ENCODE peak calls at places on chromosomes 1 and 21, in four cellular contexts. U is heart left ventricle; G is naive thymus-derived CD4-positive, alpha-beta T cell; W is body of pancreas. Q is an unnamed sample.

GRCh38 chr21:42532466-42533181 is 19.0 kb downstream of the SLC37A1 start:
- DNase-seq in U (peak; percentile 84), G (no peak), W (no peak), Q (peak; percentile 7)

GRCh38 chr1:23951646-23952095 is 8.0 kb upstream of the PNRC2 start:
- DNase-seq in U (no peak), G (no peak), W (no peak), Q (peak; percentile 92)

GRCh38 chr21:42627527-42628289 is 25.7 kb upstream of the PDE9A start:
- DNase-seq in U (peak; percentile 79), G (no peak), W (no peak), Q (no peak)

GRCh38 chr1:97144527-97144926 is 422.9 kb downstream of the PTBP2 start:
- DNase-seq in U (no peak), G (no peak), W (no peak), Q (peak; percentile 47)

GRCh38 chr1:15724949-15725880 is 10.8 kb upstream of the SLC25A34 start:
- DNase-seq in U (peak; percentile 22), G (no peak), W (no peak), Q (no peak)

GRCh38 chr1:210328746-210329488 is at the start of gene HHAT:
- DNase-seq in U (peak; percentile 92), G (peak; percentile 40), W (peak; percentile 77), Q (peak; percentile 72)

GRCh38 chr21:46180778-46181391 is 3.4 kb downstream of the SPATC1L start:
- DNase-seq in U (no peak), G (no peak), W (no peak), Q (no peak)

GRCh38 chr1:151611832-151612505 is at the start of gene SNX27:
- DNase-seq in U (peak; percentile 94), G (peak; percentile 89), W (peak; percentile 91), Q (peak; percentile 91)

GRCh38 chr1:82525378-82525777 is 724.6 kb downstream of the ADGRL2 start:
- DNase-seq in U (no peak), G (no peak), W (no peak), Q (no peak)

GRCh38 chr1:172347416-172347815 is 73.1 kb upstream of the C1orf105 start:
- DNase-seq in U (no peak), G (no peak), W (no peak), Q (no peak)
- H3K4me3 ChIP-seq in U (no peak overlapping the region), G (no peak overlapping the region), W (no peak overlapping the region), Q (no peak overlapping the region)

GRCh38 chr1:31926846-31927660 is 11.1 kb downstream of the PTP4A2 start:
- DNase-seq in U (no peak), G (peak; percentile 25), W (no peak), Q (no peak)
- H3K4me3 ChIP-seq in U (no peak overlapping the region), G (peak overlapping the region; percentile 10), W (no peak overlapping the region), Q (no peak overlapping the region)

GRCh38 chr1:46942086-46942485 is 810 bp upstream of the CYP4A11 start:
- DNase-seq in U (no peak), G (no peak), W (no peak), Q (no peak)

GRCh38 chr1:46940307-46940706 is 969 bp downstream of the CYP4A11 start:
- DNase-seq in U (no peak), G (no peak), W (peak; percentile 15), Q (no peak)

GRCh38 chr1:46937270-46937669 is 4.0 kb downstream of the CYP4A11 start:
- DNase-seq in U (no peak), G (no peak), W (no peak), Q (no peak)

DNA sequence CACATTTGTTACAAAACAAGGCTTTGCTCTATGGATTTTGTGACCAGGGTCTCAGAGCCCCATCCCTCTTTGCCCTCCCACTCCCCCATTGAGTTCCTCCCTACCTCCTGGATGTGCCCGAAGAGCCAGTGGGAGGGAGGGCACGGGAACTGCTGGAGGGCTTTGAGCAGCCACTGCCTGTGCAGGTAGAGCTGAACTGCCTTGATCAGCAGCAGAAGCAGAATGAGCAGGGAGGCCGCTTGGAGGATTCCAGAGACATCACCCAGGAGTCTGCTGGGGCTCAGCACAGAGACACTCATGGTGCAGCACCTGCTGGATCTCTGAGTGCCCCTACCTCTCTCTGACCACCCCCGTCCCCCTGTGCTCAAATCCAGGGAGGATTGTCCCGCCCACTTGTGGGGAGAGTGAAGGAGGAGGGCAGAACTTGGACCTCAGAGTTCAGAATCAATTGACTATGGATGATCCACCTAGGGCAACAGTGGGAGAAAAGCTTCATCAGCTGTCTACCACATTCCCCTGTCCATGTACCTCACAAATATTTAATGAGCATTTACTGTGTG is at the start of gene CYP4A11:
- DNase-seq in U (no peak), G (no peak), W (no peak), Q (no peak)
- H3K4me3 ChIP-seq in U (no peak within 1 kb of the TSS), G (no peak within 1 kb of the TSS), W (no peak within 1 kb of the TSS), Q (no peak within 1 kb of the TSS)

GRCh38 chr1:160446945-160447600 is 46.7 kb downstream of the VANGL2 start:
- DNase-seq in U (no peak), G (no peak), W (no peak), Q (no peak)
- H3K4me3 ChIP-seq in U (no peak overlapping the region), G (no peak overlapping the region), W (no peak overlapping the region), Q (no peak overlapping the region)

Q was measured in AG10803.